ENCODE peak calls at places on chromosomes 4 and X, in six cellular contexts. Z is prostate gland; P is neuronal stem cell; B is fibroblast of lung; R is CD4-positive, alpha-beta T cell; I is CD4-positive, alpha-beta memory T cell. A is an unnamed sample.

GRCh38 chr4:37780444-37781133 is 45.9 kb upstream of the PGM2 start:
- DNase-seq in Z (peak), P (no peak), B (peak), R (peak), I (peak), A (no peak)

GRCh38 chr4:17027495-17027894 is 129.1 kb upstream of the LDB2 start:
- DNase-seq in Z (no peak), P (no peak), B (peak), R (no peak), I (no peak), A (peak)

GRCh38 chrX:136907626-136908025 is 27.1 kb upstream of the RBMX start:
- DNase-seq in Z (no peak), P (no peak), B (no peak), R (no peak), I (no peak), A (no peak)

GRCh38 chrX:1391707-1392375 is at the start of gene SLC25A6:
- DNase-seq in Z (peak), P (peak), B (peak), R (peak), I (peak), A (peak)

GRCh38 chrX:56618250-56618649 is 54.8 kb downstream of the UBQLN2 start:
- DNase-seq in Z (no peak), P (no peak), B (no peak), R (no peak), I (no peak), A (no peak)

GRCh38 chrX:24993887-24994286 is 21.9 kb downstream of the ARX start:
- DNase-seq in Z (no peak), P (no peak), B (no peak), R (no peak), I (no peak), A (no peak)

GRCh38 chr4:75924309-75924708 is 16.5 kb downstream of the NAAA start:
- DNase-seq in Z (no peak), P (no peak), B (no peak), R (no peak), I (no peak), A (no peak)

GRCh38 chr4:17265139-17265538 is 246.8 kb downstream of the QDPR start:
- DNase-seq in Z (no peak), P (no peak), B (no peak), R (no peak), I (no peak), A (no peak)

GRCh38 chrX:74246524-74246923 is 57.5 kb upstream of the ZCCHC13 start:
- DNase-seq in Z (no peak), P (no peak), B (peak), R (no peak), I (no peak), A (peak)

GRCh38 chr4:67918428-67918827 is 34.6 kb upstream of the TMPRSS11D start:
- DNase-seq in Z (no peak), P (no peak), B (no peak), R (no peak), I (no peak), A (no peak)

GRCh38 chrX:70979136-70979762 is 48.4 kb upstream of the SLC7A3 start:
- DNase-seq in Z (no peak), P (no peak), B (peak), R (no peak), I (no peak), A (peak)

GRCh38 chrX:68146054-68146453 is 287.2 kb downstream of the OPHN1 start:
- DNase-seq in Z (no peak), P (no peak), B (peak), R (no peak), I (no peak), A (peak)

GRCh38 chrX:152020895-152021294 is 46.4 kb upstream of the GABRE start:
- DNase-seq in Z (no peak), P (no peak), B (peak), R (no peak), I (no peak), A (no peak)

GRCh38 chr4:993111-994029 is at the start of gene SLC26A1:
- DNase-seq in Z (no peak), P (no peak), B (no peak), R (no peak), I (no peak), A (no peak)

GRCh38 chr4:69764311-69764710 is 3.9 kb upstream of the SULT1B1 start:
- DNase-seq in Z (no peak), P (no peak), B (no peak), R (no peak), I (peak), A (no peak)

GRCh38 chrX:55008571-55009358 is 8.6 kb downstream of the APEX2 start:
- DNase-seq in Z (no peak), P (no peak), B (peak), R (no peak), I (no peak), A (no peak)

GRCh38 chr4:155906554-155907247 is 3.2 kb downstream of the TDO2 start:
- DNase-seq in Z (no peak), P (no peak), B (peak), R (no peak), I (no peak), A (peak)

GRCh38 chrX:12814434-12814833 is 23.2 kb downstream of the PRPS2 start:
- DNase-seq in Z (peak), P (no peak), B (peak), R (peak), I (peak), A (peak)

GRCh38 chr4:34850983-34851382 is 1393.3 kb downstream of the ARAP2 start:
- DNase-seq in Z (no peak), P (no peak), B (peak), R (no peak), I (no peak), A (no peak)

GRCh38 chrX:36898301-36898700 is 109.9 kb upstream of the FAM47C start:
- DNase-seq in Z (no peak), P (no peak), B (no peak), R (no peak), I (no peak), A (no peak)

GRCh38 chr4:159766241-159766640 is 663.4 kb downstream of the RAPGEF2 start:
- DNase-seq in Z (no peak), P (no peak), B (no peak), R (no peak), I (no peak), A (no peak)

GRCh38 chr4:17066972-17067371 is 168.5 kb upstream of the LDB2 start:
- DNase-seq in Z (no peak), P (no peak), B (peak), R (no peak), I (no peak), A (peak)

GRCh38 chr4:159107203-159107921 is 4.5 kb downstream of the RAPGEF2 start:
- DNase-seq in Z (no peak), P (no peak), B (peak), R (no peak), I (no peak), A (no peak)

GRCh38 chr4:28287837-28288236 is 1427.2 kb downstream of the STIM2 start:
- DNase-seq in Z (no peak), P (no peak), B (peak), R (no peak), I (no peak), A (peak)

GRCh38 chrX:74343970-74344622 is 40.1 kb downstream of the ZCCHC13 start:
- DNase-seq in Z (peak), P (peak), B (peak), R (peak), I (peak), A (peak)

GRCh38 chrX:40101430-40101802 is 3.7 kb upstream of the BCOR start:
- DNase-seq in Z (no peak), P (no peak), B (no peak), R (no peak), I (no peak), A (no peak)

GRCh38 chr4:48851651-48852050 is 20.8 kb downstream of the OCIAD1 start:
- DNase-seq in Z (no peak), P (no peak), B (no peak), R (no peak), I (no peak), A (no peak)

GRCh38 chrX:123830309-123830708 is 29.5 kb upstream of the XIAP start:
- DNase-seq in Z (no peak), P (no peak), B (peak), R (no peak), I (no peak), A (peak)

GRCh38 chr4:30882443-30882842 is 162.3 kb downstream of the PCDH7 start:
- DNase-seq in Z (no peak), P (no peak), B (no peak), R (no peak), I (no peak), A (no peak)

GRCh38 chr4:151801547-151802516 is 41.0 kb upstream of the GATB start:
- DNase-seq in Z (peak), P (peak), B (peak), R (peak), I (peak), A (peak)

GRCh38 chr4:154208424-154208823 is 283.2 kb downstream of the DCHS2 start:
- DNase-seq in Z (no peak), P (no peak), B (no peak), R (no peak), I (no peak), A (no peak)

GRCh38 chr4:173192375-173193162 is 24.0 kb downstream of the GALNT7 start:
- DNase-seq in Z (no peak), P (no peak), B (no peak), R (no peak), I (no peak), A (peak)

GRCh38 chr4:173189117-173189693 is 20.6 kb downstream of the GALNT7 start:
- DNase-seq in Z (no peak), P (no peak), B (peak), R (no peak), I (no peak), A (no peak)

GRCh38 chr4:173185832-173186545 is 17.4 kb downstream of the GALNT7 start:
- DNase-seq in Z (no peak), P (no peak), B (no peak), R (no peak), I (no peak), A (no peak)

GRCh38 chr4:173191623-173192041 is 23.0 kb downstream of the GALNT7 start:
- DNase-seq in Z (no peak), P (no peak), B (peak), R (no peak), I (no peak), A (peak)

DNA sequence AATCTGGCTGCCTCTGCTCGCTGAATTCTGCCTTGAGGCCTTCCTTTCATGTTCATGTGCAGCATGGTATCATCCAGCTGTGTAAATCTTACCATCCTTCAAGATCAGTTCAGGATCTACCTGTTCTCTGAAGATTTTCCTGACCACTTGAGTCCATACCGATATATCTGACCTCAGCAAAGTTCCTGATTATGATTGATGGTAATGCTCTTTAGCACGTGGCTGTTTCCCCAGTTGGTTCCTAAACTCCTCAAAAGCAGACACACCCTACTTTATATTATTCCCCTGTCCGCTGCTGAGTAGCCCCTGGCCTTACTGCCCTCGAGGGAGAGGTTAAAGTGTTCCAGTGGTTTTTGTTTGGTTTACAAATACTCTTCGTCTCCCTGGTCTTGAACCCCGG is 20.0 kb downstream of the GALNT7 start:
- DNase-seq in Z (no peak), P (no peak), B (no peak), R (no peak), I (no peak), A (no peak)
- H3K27ac ChIP-seq in Z (no peak), P (no peak), B (no peak), R (no peak), I (no peak), A (peak)

DNA sequence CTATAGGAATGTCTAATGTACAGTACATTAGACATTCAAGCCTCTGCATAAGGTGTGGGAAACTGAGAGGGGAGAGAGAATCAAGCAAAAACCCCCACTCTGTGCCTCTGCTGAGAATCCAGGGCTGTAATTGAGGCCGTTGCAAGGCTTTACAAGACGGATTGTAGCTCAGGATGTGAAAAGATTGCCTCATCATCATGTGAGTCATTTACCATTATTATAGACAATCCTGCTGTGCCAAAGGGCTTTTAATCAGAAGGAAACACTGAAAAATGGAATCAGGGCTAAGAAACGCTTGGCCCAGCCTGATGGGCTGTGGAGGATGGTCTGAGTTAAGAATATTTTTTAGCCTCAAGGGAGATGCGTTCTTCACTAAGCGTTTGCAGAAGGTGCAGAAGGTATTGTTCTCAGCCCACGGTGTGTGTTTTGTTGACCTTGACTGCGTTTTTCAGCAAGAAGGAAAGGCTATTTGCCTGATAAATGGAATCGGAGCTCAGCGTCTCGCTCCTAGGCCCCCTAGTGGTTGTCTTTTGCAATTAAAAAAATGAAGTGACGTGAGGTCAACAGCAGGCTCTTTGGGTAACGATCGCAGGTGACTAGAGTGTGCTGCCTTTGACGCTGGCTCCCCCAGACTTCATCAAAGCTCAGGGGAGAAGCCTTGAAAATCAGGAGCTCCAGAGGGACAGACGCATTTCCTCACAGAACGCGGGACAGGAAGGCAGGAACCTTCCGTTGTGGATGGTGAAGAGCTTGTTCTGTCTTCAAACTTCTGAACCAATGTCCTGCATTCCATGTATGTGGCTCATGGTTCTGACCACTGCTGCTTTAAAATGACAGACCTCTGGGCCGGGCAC is 18.1 kb upstream of the CHRNA9 start:
- DNase-seq in Z (peak), P (peak), B (peak), R (peak), I (peak), A (peak)
- H3K27ac ChIP-seq in Z (peak), P (no peak), B (peak), R (peak), I (peak), A (peak)

GRCh38 chr4:13656569-13656988 is 29.1 kb upstream of the BOD1L1 start:
- DNase-seq in Z (peak), P (peak), B (peak), R (peak), I (peak), A (peak)
- H3K27ac ChIP-seq in Z (no peak), P (no peak), B (peak), R (no peak), I (no peak), A (peak)

GRCh38 chr4:145930592-145930991 is 8.0 kb downstream of the ZNF827 start:
- DNase-seq in Z (no peak), P (no peak), B (no peak), R (no peak), I (no peak), A (no peak)
- H3K27ac ChIP-seq in Z (no peak), P (no peak), B (no peak), R (no peak), I (no peak), A (no peak)

DNA sequence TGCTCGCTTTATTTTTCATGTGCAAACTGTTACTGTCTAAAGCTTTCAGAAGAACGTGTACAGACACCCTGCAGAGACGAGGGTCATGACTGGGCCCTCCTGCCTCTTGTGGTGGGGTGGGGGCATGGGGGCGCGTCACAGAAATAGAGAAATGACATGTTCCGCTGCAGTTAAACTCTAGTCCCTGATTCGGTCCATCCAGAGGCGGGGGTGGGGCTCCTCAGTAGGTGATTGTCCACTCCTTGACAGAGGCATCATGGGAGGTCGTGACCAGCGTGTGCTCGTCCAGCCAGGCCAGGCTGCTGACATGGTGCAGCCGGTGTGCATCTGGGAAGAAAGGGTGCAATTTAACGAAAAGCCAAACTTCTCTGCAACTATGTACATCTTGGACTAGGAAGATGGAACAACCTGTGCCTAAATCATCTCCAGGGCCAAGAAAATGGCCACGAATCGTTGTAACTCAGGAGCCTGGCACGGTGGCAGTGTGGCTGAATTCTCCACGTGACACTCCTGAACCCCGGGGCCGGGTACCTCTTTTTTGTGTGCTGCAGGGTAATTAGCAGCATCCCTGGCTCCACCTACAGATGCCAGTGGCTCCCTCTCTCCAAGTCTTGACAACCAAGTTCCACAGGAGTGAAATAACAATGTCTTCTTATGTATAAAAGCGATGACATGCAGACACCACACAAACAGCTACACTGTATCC is 41.3 kb downstream of the WDR1 start:
- DNase-seq in Z (no peak), P (no peak), B (no peak), R (no peak), I (no peak), A (no peak)
- H3K27ac ChIP-seq in Z (no peak), P (no peak), B (no peak), R (no peak), I (no peak), A (no peak)

DNA sequence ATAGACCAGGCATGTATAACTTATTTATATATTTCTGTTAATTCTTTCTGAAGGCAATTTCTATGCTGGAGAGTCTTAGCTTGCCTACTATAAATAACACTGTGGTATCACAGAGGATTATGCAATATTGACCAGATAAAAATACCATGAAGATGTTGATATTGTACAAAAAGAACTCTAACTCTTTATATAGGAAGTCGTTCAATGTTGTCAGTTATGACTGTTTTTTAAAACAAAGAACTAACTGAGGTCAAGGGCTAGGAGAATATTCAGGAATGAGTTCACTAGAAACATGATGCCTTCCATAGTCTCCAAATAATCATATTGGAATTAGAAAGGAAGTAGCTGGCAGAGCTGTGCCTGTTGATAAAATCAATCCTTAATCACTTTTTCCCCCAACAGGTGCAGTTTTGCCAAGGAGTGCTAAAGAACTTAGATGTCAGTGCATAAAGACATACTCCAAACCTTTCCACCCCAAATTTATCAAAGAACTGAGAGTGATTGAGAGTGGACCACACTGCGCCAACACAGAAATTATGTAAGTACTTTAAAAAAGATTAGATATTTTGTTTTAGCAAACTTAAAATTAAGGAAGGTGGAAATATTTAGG is 876 bp downstream of the CXCL8 start:
- DNase-seq in Z (no peak), P (no peak), B (no peak), R (no peak), I (no peak), A (no peak)
- H3K27ac ChIP-seq in Z (no peak), P (no peak), B (no peak), R (no peak), I (no peak), A (peak)

DNA sequence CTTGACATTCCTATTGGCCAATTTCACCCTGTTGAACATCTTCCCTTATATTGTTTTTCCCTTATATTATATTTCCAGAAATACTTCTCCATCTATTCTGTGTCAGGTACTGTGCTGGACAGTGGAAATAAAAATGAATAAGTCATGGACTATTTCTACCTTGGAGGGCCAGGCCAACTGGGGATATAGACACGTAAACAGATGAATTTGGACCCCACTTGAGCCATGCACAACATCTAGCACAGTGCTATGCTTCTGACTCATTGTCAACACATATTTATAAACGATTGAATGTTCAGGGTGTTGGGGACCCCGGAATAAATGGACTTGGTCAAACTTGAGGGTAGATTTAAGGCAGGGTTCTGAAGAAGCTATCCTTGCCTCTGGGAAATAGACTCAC is 111.1 kb downstream of the ANK2 start:
- DNase-seq in Z (no peak), P (no peak), B (no peak), R (no peak), I (no peak), A (no peak)
- H3K27ac ChIP-seq in Z (no peak), P (no peak), B (no peak), R (no peak), I (no peak), A (no peak)